ENCODE peak calls at places on chromosomes 16 and 17, in four cellular contexts. X is stimulated activated CD8-positive, alpha-beta memory T cell treated with anti-CD3 and anti-CD28 coated beads, Interleukin-7, amount 100 ng/mL, for 1 hour; J is GDM1; T is activated CD4-positive, alpha-beta memory T cell treated with anti-CD3 and anti-CD28 coated beads for 36 hours. R is an unnamed sample.

GRCh38 chr16:50881331-50881830 is 139.5 kb downstream of the CYLD start:
- DNase-seq in X (no peak), J (no peak), T (no peak), R (no peak)

GRCh38 chr17:8563981-8564602 is 66.4 kb downstream of the MYH10 start:
- DNase-seq in X (no peak), J (no peak), T (no peak), R (no peak)

GRCh38 chr17:17750881-17751280 is 69.6 kb downstream of the RAI1 start:
- DNase-seq in X (no peak), J (peak), T (peak), R (no peak)

GRCh38 chr16:68079616-68080344 is 5.4 kb upstream of the NFATC3 start:
- DNase-seq in X (peak), J (peak), T (peak), R (no peak)

GRCh38 chr17:63173903-63174302 is 207.9 kb downstream of the TANC2 start:
- DNase-seq in X (no peak), J (no peak), T (no peak), R (no peak)

GRCh38 chr16:51148674-51149228 is 2.3 kb downstream of the SALL1 start:
- DNase-seq in X (no peak), J (no peak), T (no peak), R (no peak)

GRCh38 chr17:16909472-16909871 is 62.4 kb downstream of the TNFRSF13B start:
- DNase-seq in X (no peak), J (no peak), T (no peak), R (no peak)

GRCh38 chr17:9839433-9839832 is 13.7 kb downstream of the GLP2R start:
- DNase-seq in X (no peak), J (no peak), T (no peak), R (no peak)

GRCh38 chr16:48576927-48577326 is 33.1 kb downstream of the N4BP1 start:
- DNase-seq in X (no peak), J (peak), T (peak), R (no peak)

GRCh38 chr16:81071816-81072215 is 5.2 kb downstream of the C16orf46 start:
- DNase-seq in X (no peak), J (no peak), T (no peak), R (no peak)

GRCh38 chr16:11032922-11033291 is 88.5 kb downstream of the CLEC16A start:
- DNase-seq in X (no peak), J (no peak), T (no peak), R (no peak)